ENCODE peak calls at places on chromosomes 13 and 19, in seven cellular contexts. L is left lung, H is tibial artery, P is OCI-LY7, J is IMR-90, F is HCT116, O is pancreas. R is an unnamed sample.

GRCh38 chr19:58387338-58388174 is 487 bp downstream of the RPS5 start:
- DNase-seq in J (no peak), P (peak; percentile 30), O (peak; percentile 31), H (no peak), F (no peak), L (no peak), R (peak; percentile 55)

GRCh38 chr19:8110931-8111330 is 38.5 kb downstream of the FBN3 start:
- DNase-seq in F (no peak), L (peak; percentile 69), H (no peak), P (no peak), J (no peak), O (no peak), R (no peak)

GRCh38 chr19:2239771-2240770 is 3.4 kb downstream of the SF3A2 start:
- DNase-seq in H (no peak), J (peak; percentile 48), F (no peak), L (no peak), O (peak; percentile 47), P (peak; percentile 59), R (no peak)

GRCh38 chr19:9934132-9934950 is 2.0 kb downstream of the OLFM2 start:
- DNase-seq in J (peak; percentile 69), H (peak; percentile 77), L (peak; percentile 86), P (peak; percentile 86), F (peak; percentile 66), O (peak; percentile 91), R (peak; percentile 65)

GRCh38 chr19:7355151-7355845 is 6.6 kb downstream of the ARHGEF18 start:
- DNase-seq in H (no peak), L (no peak), P (no peak), F (no peak), J (peak; percentile 59), O (no peak), R (no peak)

GRCh38 chr19:30757836-30758617 is 385.8 kb downstream of the ZNF536 start:
- DNase-seq in O (no peak), H (no peak), P (no peak), J (no peak), F (no peak), L (no peak), R (no peak)

GRCh38 chr13:71169125-71169524 is 697.9 kb downstream of the DACH1 start:
- DNase-seq in F (no peak), J (no peak), H (no peak), L (no peak), O (no peak), P (no peak), R (peak; percentile 11)

GRCh38 chr19:15684828-15685227 is 11.9 kb downstream of the CYP4F12 start:
- DNase-seq in P (no peak), F (no peak), J (no peak), L (no peak), O (no peak), H (no peak), R (peak; percentile 35)

GRCh38 chr13:43981091-43981490 is 101.4 kb downstream of the LACC1 start:
- DNase-seq in P (no peak), J (no peak), O (no peak), L (no peak), H (no peak), F (no peak), R (no peak)

GRCh38 chr19:50567052-50567841 is 988 bp downstream of the LRRC4B start:
- DNase-seq in P (no peak), F (no peak), H (no peak), O (no peak), L (peak; percentile 34), J (no peak), R (no peak)

GRCh38 chr13:102847272-102848234 is 1.7 kb downstream of the ERCC5 start:
- DNase-seq in J (peak; percentile 54), P (peak; percentile 34), L (no peak), F (peak; percentile 19), O (no peak), H (no peak), R (peak; percentile 43)

GRCh38 chr13:50378513-50378970 is 363.3 kb downstream of the KCNRG start:
- DNase-seq in J (no peak), F (no peak), O (no peak), P (peak; percentile 85), L (no peak), H (no peak), R (no peak)

GRCh38 chr19:13985771-13986347 is 20.3 kb downstream of the RFX1 start:
- DNase-seq in J (no peak), L (no peak), O (no peak), H (no peak), P (peak; percentile 31), F (no peak), R (no peak)

GRCh38 chr13:41905600-41906254 is 55.2 kb downstream of the VWA8 start:
- DNase-seq in H (no peak), P (peak; percentile 75), F (peak; percentile 34), O (no peak), J (peak; percentile 48), L (no peak), R (no peak)

GRCh38 chr19:40542197-40542859 is 34.3 kb upstream of the SHKBP1 start:
- DNase-seq in O (peak; percentile 93), P (no peak), J (peak; percentile 60), L (no peak), H (peak; percentile 93), F (no peak), R (peak; percentile 90)

GRCh38 chr19:51884713-51885112 is 3.0 kb downstream of the ZNF577 start:
- DNase-seq in H (no peak), J (no peak), O (no peak), F (no peak), L (no peak), P (no peak), R (no peak)

GRCh38 chr13:97528518-97528917 is 94.5 kb downstream of the RAP2A start:
- DNase-seq in P (no peak), L (no peak), J (no peak), F (no peak), H (no peak), O (no peak), R (no peak)

GRCh38 chr19:3440082-3440481 is 40.2 kb downstream of the SMIM24 start:
- DNase-seq in J (no peak), P (peak; percentile 50), H (no peak), L (peak; percentile 81), O (no peak), F (no peak), R (peak; percentile 55)

GRCh38 chr13:40790232-40790631 is 821 bp downstream of the SLC25A15 start:
- DNase-seq in O (no peak), P (peak; percentile 35), J (no peak), L (no peak), F (no peak), H (no peak), R (no peak)

GRCh38 chr19:15378529-15379082 is 981 bp downstream of the AKAP8 start:
- DNase-seq in J (peak; percentile 41), P (peak; percentile 73), O (peak; percentile 68), F (no peak), H (no peak), L (peak; percentile 85), R (peak; percentile 68)

GRCh38 chr13:99322297-99323103 is 15.3 kb upstream of the GPR183 start:
- DNase-seq in O (no peak), L (no peak), H (no peak), F (no peak), J (peak; percentile 89), P (no peak), R (no peak)
- H3K4me3 ChIP-seq in O (no peak overlapping the region), L (no peak overlapping the region), H (no peak overlapping the region), F (no peak overlapping the region), J (no peak overlapping the region), P (no peak overlapping the region), R (no peak overlapping the region)

DNA sequence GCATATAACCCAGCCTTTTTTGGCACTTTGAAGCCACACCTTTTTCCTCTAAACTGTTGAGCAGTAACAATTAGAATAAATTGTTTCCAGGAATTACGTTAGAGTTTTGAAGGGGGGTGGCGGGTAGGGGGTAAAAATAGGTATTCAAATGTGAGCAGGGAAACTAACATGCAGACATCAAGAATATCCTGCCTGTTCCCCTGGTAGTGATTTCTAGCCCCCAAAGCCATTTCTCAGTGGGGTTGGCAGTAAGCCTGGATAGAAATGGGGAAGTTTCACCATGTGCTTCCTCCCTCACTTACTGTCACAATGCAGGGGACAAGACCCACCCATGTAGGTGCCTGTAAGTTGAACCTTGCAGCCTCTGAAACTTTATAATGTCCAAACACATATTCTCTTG is 3.8 kb downstream of the DOCK9 start:
- DNase-seq in P (peak; percentile 24), J (no peak), L (no peak), F (no peak), O (no peak), H (no peak), R (no peak)
- H3K4me1 ChIP-seq in P (peaks cover 23% of the 10 kb centered on the region), J (peaks cover 9% of the 10 kb centered on the region), L (peaks cover 11% of the 10 kb centered on the region), F (peaks cover 78% of the 10 kb centered on the region), O (peaks cover 3% of the 10 kb centered on the region), H (peaks cover 38% of the 10 kb centered on the region), R (peaks cover 29% of the 10 kb centered on the region)

GRCh38 chr13:96475103-96475502 is 385.2 kb downstream of the HS6ST3 start:
- DNase-seq in H (no peak), F (no peak), J (no peak), O (no peak), L (no peak), P (no peak), R (no peak)

GRCh38 chr13:96474158-96474606 is 384.3 kb downstream of the HS6ST3 start:
- DNase-seq in H (no peak), J (no peak), L (no peak), F (no peak), P (no peak), O (no peak), R (no peak)

GRCh38 chr13:96473463-96474157 is 383.7 kb downstream of the HS6ST3 start:
- DNase-seq in J (no peak), F (no peak), L (no peak), H (no peak), P (no peak), O (no peak), R (no peak)
- H3K27ac ChIP-seq in J (no peak overlapping the region), F (no peak overlapping the region), L (no peak overlapping the region), H (no peak overlapping the region), P (no peak overlapping the region), O (no peak overlapping the region), R (no peak overlapping the region)

GRCh38 chr13:37645181-37645580 is 46.6 kb upstream of the POSTN start:
- DNase-seq in J (no peak), F (no peak), O (no peak), L (no peak), H (no peak), P (no peak), R (no peak)
- H3K4me3 ChIP-seq in J (no peak overlapping the region), F (no peak overlapping the region), O (no peak overlapping the region), L (no peak overlapping the region), H (no peak overlapping the region), P (no peak overlapping the region), R (no peak overlapping the region)

DNA sequence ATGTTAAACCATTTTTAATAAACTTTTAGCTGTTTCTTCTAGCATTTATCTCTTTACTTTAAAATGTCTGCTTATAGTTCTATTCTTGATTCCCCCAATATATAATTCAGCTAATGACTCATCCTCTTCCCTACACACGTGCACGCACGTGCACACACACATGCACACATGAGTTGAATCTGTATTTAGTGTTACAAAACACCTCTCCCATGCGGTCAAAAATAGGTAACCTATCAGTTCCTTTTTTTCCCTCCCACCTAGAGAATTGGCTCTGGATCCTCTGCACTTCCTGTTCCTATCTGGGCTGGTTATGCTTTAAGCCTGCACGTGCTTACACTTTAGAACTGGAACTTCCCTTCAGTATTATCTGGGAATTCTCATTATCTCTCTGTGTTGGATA is 144.1 kb downstream of the PAN3 start:
- DNase-seq in F (no peak), J (no peak), P (no peak), L (no peak), H (no peak), O (no peak), R (no peak)
- H3K4me1 ChIP-seq in F (no peaks in the 10 kb centered on the region), J (no peaks in the 10 kb centered on the region), P (peaks cover 15% of the 10 kb centered on the region), L (no peaks in the 10 kb centered on the region), H (no peaks in the 10 kb centered on the region), O (no peaks in the 10 kb centered on the region), R (no peaks in the 10 kb centered on the region)